ENCODE peak calls at places on chromosomes 6 and 20, in nine cellular contexts. O, H, N, T, Y, R, C, U and E are unnamed samples.
A peak's percentile ranks its signal among the peaks of the same experiment; 100 is the strongest.

GRCh38 chr20:33851842-33852466 is 40.8 kb downstream of the CHMP4B start:
- DNase-seq in O (no peak), C (no peak), R (no peak), U (no peak), Y (no peak), T (no peak), N (no peak), H (no peak), E (no peak)

GRCh38 chr20:38270869-38271608 is 10.5 kb upstream of the KIAA1755 start:
- DNase-seq in O (peak; percentile 94), T (no peak), R (peak; percentile 82), C (peak; percentile 90), Y (no peak), N (peak; percentile 26), H (no peak), U (peak; percentile 92), E (no peak)

GRCh38 chr6:30960907-30961673 is 20.3 kb downstream of the MUCL3 start:
- DNase-seq in Y (no peak), H (no peak), T (peak; percentile 44), R (no peak), U (no peak), O (no peak), N (no peak), C (no peak), E (no peak)

GRCh38 chr20:58907481-58908137 is 55.1 kb downstream of the GNAS start:
- DNase-seq in U (peak; percentile 98), H (peak; percentile 96), Y (peak; percentile 78), T (peak; percentile 82), R (peak; percentile 88), O (peak; percentile 29), N (no peak), C (peak; percentile 94), E (peak; percentile 23)

GRCh38 chr6:16683524-16684194 is 77.6 kb downstream of the ATXN1 start:
- DNase-seq in Y (peak; percentile 36), N (peak; percentile 65), R (peak; percentile 60), C (peak; percentile 63), T (peak; percentile 48), H (peak; percentile 66), U (no peak), O (peak; percentile 96), E (no peak)

GRCh38 chr6:129852257-129852858 is 8.8 kb downstream of the TMEM244 start:
- DNase-seq in R (peak; percentile 50), O (no peak), N (peak; percentile 34), T (no peak), C (no peak), H (no peak), Y (no peak), U (no peak), E (no peak)

GRCh38 chr6:133894795-133895401 is 6.0 kb downstream of the TCF21 start:
- DNase-seq in U (peak; percentile 65), H (no peak), O (no peak), T (no peak), Y (no peak), N (no peak), C (no peak), R (no peak), E (no peak)

GRCh38 chr20:58698741-58699141 is 6.1 kb downstream of the NPEPL1 start:
- DNase-seq in C (no peak), U (no peak), T (no peak), N (no peak), R (no peak), O (no peak), H (no peak), Y (no peak), E (no peak)

GRCh38 chr6:150230877-150231428 is 88.1 kb downstream of the PPP1R14C start:
- DNase-seq in N (no peak), Y (no peak), H (no peak), C (no peak), O (no peak), T (no peak), R (no peak), U (no peak), E (no peak)

GRCh38 chr6:167708501-167709094 is 118.1 kb upstream of the AFDN start:
- DNase-seq in O (no peak), H (no peak), N (no peak), T (no peak), R (no peak), C (no peak), Y (no peak), U (no peak), E (no peak)

GRCh38 chr20:17568045-17568788 is 1.7 kb upstream of the DSTN start:
- DNase-seq in T (no peak), R (no peak), H (no peak), U (no peak), Y (no peak), O (peak; percentile 47), C (no peak), N (no peak), E (no peak)

GRCh38 chr6:104613416-104614001 is 246.2 kb downstream of the HACE1 start:
- DNase-seq in R (no peak), T (no peak), O (no peak), H (no peak), N (no peak), C (no peak), U (no peak), Y (no peak), E (no peak)

GRCh38 chr6:157746897-157747296 is 76.1 kb upstream of the SNX9 start:
- DNase-seq in T (no peak), H (no peak), R (no peak), O (no peak), U (no peak), Y (no peak), C (no peak), N (no peak), E (no peak)

GRCh38 chr6:157751547-157752200 is 71.4 kb upstream of the SNX9 start:
- DNase-seq in C (no peak), U (no peak), H (no peak), N (no peak), O (no peak), R (no peak), Y (no peak), T (no peak), E (no peak)

GRCh38 chr6:157747395-157747794 is 75.7 kb upstream of the SNX9 start:
- DNase-seq in H (no peak), U (no peak), Y (no peak), T (no peak), R (no peak), O (no peak), N (no peak), C (no peak), E (no peak)

GRCh38 chr6:157753291-157753690 is 69.8 kb upstream of the SNX9 start:
- DNase-seq in U (no peak), O (peak; percentile 27), N (no peak), R (no peak), C (no peak), H (no peak), T (no peak), Y (no peak), E (no peak)

GRCh38 chr6:157748839-157749571 is 74.0 kb upstream of the SNX9 start:
- DNase-seq in N (no peak), H (no peak), T (no peak), O (no peak), U (no peak), Y (no peak), R (no peak), C (no peak), E (no peak)
- H3K9me3 ChIP-seq in N (no peaks in the 10 kb centered on the region), H (no peaks in the 10 kb centered on the region), T (peaks cover 3% of the 10 kb centered on the region), O (no peaks in the 10 kb centered on the region), U (no peaks in the 10 kb centered on the region), Y (no peaks in the 10 kb centered on the region), R (no peaks in the 10 kb centered on the region), C (no peaks in the 10 kb centered on the region), E (no peaks in the 10 kb centered on the region)

DNA sequence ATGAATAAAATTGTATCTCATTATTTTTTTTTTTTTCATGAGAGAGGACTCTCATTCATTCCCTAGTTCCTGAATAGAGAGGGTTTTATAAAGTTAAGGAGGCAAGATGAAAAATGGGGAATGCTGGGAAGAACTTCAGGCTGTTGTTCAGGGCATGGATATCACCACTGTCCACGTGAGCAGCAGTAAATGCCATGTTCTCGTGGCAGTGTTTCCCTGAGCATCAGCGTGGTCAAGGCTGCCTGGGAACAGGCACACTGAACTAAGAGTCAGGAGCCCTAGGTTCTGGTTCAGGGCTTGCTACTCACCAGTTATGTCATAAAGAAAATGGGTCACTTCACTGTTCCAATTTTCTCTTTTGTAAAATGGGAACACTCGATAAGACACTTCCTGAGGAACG is 93.2 kb downstream of the MAN1A1 start:
- DNase-seq in C (no peak), U (no peak), H (no peak), T (no peak), R (no peak), O (no peak), Y (no peak), N (no peak), E (no peak)
- H3K9me3 ChIP-seq in C (no peaks in the 10 kb centered on the region), U (no peaks in the 10 kb centered on the region), H (no peaks in the 10 kb centered on the region), T (no peaks in the 10 kb centered on the region), R (no peaks in the 10 kb centered on the region), O (no peaks in the 10 kb centered on the region), Y (no peaks in the 10 kb centered on the region), N (no peaks in the 10 kb centered on the region), E (no peaks in the 10 kb centered on the region)

GRCh38 chr6:121800047-121800446 is 364.6 kb downstream of the GJA1 start:
- DNase-seq in C (no peak), R (no peak), U (no peak), O (no peak), N (no peak), Y (no peak), H (no peak), T (no peak), E (no peak)
- H3K9me3 ChIP-seq in C (no peaks in the 10 kb centered on the region), R (peaks cover 19% of the 10 kb centered on the region), U (peaks cover 8% of the 10 kb centered on the region), O (no peaks in the 10 kb centered on the region), N (no peaks in the 10 kb centered on the region), Y (no peaks in the 10 kb centered on the region), H (peaks cover 9% of the 10 kb centered on the region), T (peaks cover 2% of the 10 kb centered on the region), E (peaks cover 2% of the 10 kb centered on the region)

GRCh38 chr20:39773380-39774000 is 811.3 kb downstream of the DHX35 start:
- DNase-seq in H (no peak), C (no peak), N (no peak), T (no peak), U (no peak), O (no peak), R (no peak), Y (no peak), E (no peak)

GRCh38 chr20:39778847-39779641 is 816.9 kb downstream of the DHX35 start:
- DNase-seq in Y (no peak), O (no peak), C (no peak), T (no peak), N (no peak), R (no peak), U (no peak), H (no peak), E (no peak)

GRCh38 chr20:39775110-39775509 is 813.0 kb downstream of the DHX35 start:
- DNase-seq in H (peak; percentile 57), N (no peak), U (no peak), O (no peak), Y (no peak), C (peak; percentile 74), T (peak; percentile 64), R (no peak), E (no peak)

GRCh38 chr20:39777610-39778009 is 815.5 kb downstream of the DHX35 start:
- DNase-seq in U (no peak), T (no peak), R (no peak), Y (no peak), N (no peak), O (no peak), H (no peak), C (no peak), E (no peak)

DNA sequence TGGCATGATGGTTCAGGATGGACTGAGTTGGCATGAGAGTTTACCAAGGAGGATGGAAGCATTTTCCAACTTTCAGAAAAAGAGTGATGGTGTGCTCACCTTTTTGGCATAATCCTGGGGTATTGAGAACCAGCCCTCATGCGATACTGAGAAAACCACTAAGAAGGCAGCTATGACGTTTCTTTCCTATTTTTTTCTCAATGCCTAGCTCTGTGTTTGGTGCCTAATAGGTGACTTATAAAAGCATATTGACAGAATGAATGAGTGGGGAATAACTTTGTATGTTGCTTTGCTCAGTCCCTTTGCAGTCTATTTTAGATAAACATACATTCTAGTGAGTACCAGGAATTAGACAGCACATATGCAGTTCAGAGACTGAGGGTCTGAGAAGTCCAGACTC is 816.3 kb downstream of the DHX35 start:
- DNase-seq in R (no peak), T (no peak), N (no peak), Y (no peak), C (no peak), O (no peak), H (no peak), U (no peak), E (no peak)
- H3K9me3 ChIP-seq in R (no peaks in the 10 kb centered on the region), T (peaks cover 4% of the 10 kb centered on the region), N (no peaks in the 10 kb centered on the region), Y (no peaks in the 10 kb centered on the region), C (peaks cover 5% of the 10 kb centered on the region), O (peaks cover 39% of the 10 kb centered on the region), H (no peaks in the 10 kb centered on the region), U (no peaks in the 10 kb centered on the region), E (no peaks in the 10 kb centered on the region)